ENCODE peak calls at places on chromosomes 11 and 22, in seven cellular contexts. K, C, X, W, O, R and N are unnamed samples.

GRCh38 chr11:118012083-118012669 is 26.0 kb downstream of the IL10RA start:
- DNase-seq in K (peak; percentile 63), C (no peak), X (peak; percentile 1), W (peak; percentile 87), O (no peak), R (no peak), N (no peak)

GRCh38 chr11:1083621-1084551 is 9.2 kb downstream of the MUC2 start:
- DNase-seq in K (no peak), C (no peak), X (no peak), W (no peak), O (peak; percentile 31), R (no peak), N (no peak)

GRCh38 chr22:36183446-36183845 is 18.2 kb downstream of the APOL4 start:
- DNase-seq in K (no peak), C (no peak), X (no peak), W (no peak), O (no peak), R (no peak), N (no peak)

GRCh38 chr22:32542332-32543019 is 67.9 kb downstream of the FBXO7 start:
- DNase-seq in K (no peak), C (no peak), X (no peak), W (no peak), O (peak; percentile 75), R (no peak), N (no peak)

GRCh38 chr11:44949160-44950035 is 1.3 kb downstream of the TP53I11 start:
- DNase-seq in K (no peak), C (peak; percentile 16), X (peak; percentile 42), W (peak; percentile 3), O (no peak), R (no peak), N (no peak)

GRCh38 chr11:79312591-79313267 is 128.1 kb downstream of the TENM4 start:
- DNase-seq in K (no peak), C (no peak), X (peak; percentile 38), W (peak; percentile 66), O (no peak), R (no peak), N (peak; percentile 3)

GRCh38 chr22:39543095-39543494 is 10.5 kb upstream of the RPS19BP1 start:
- DNase-seq in K (no peak), C (no peak), X (peak; percentile 32), W (no peak), O (no peak), R (no peak), N (no peak)

GRCh38 chr22:31082606-31083376 is 1.7 kb downstream of the SMTN start:
- DNase-seq in K (peak; percentile 65), C (peak; percentile 58), X (peak; percentile 64), W (peak; percentile 25), O (peak; percentile 75), R (no peak), N (no peak)

GRCh38 chr11:112993808-112994207 is 32.6 kb downstream of the NCAM1 start:
- DNase-seq in K (no peak), C (no peak), X (no peak), W (no peak), O (no peak), R (no peak), N (no peak)

GRCh38 chr11:112564228-112564955 is 303.7 kb upstream of the PLET1 start:
- DNase-seq in K (peak; percentile 34), C (no peak), X (peak; percentile 79), W (no peak), O (no peak), R (peak; percentile 53), N (no peak)

GRCh38 chr11:63911440-63911839 is 5.5 kb downstream of the RCOR2 start:
- DNase-seq in K (no peak), C (no peak), X (no peak), W (no peak), O (no peak), R (no peak), N (no peak)

GRCh38 chr22:38760477-38761201 is 4.8 kb upstream of the SUN2 start:
- DNase-seq in K (peak; percentile 38), C (no peak), X (peak; percentile 43), W (peak; percentile 35), O (no peak), R (no peak), N (no peak)

GRCh38 chr11:120575461-120575860 is 63.9 kb downstream of the GRIK4 start:
- DNase-seq in K (no peak), C (no peak), X (no peak), W (no peak), O (no peak), R (no peak), N (no peak)

GRCh38 chr11:78595431-78596130 is 20.9 kb upstream of the NARS2 start:
- DNase-seq in K (no peak), C (no peak), X (peak; percentile 34), W (no peak), O (no peak), R (peak; percentile 15), N (no peak)

GRCh38 chr11:100442017-100442416 is 245.1 kb upstream of the ARHGAP42 start:
- DNase-seq in K (no peak), C (no peak), X (no peak), W (no peak), O (no peak), R (no peak), N (no peak)

GRCh38 chr11:68812526-68812925 is 29.2 kb downstream of the CPT1A start:
- DNase-seq in K (no peak), C (no peak), X (no peak), W (no peak), O (no peak), R (no peak), N (no peak)

GRCh38 chr22:40276877-40277823 is 69.2 kb upstream of the ADSL start:
- DNase-seq in K (no peak), C (no peak), X (peak; percentile 51), W (peak; percentile 30), O (no peak), R (no peak), N (no peak)

GRCh38 chr22:28116261-28116673 is 197.2 kb upstream of the PITPNB start:
- DNase-seq in K (peak; percentile 95), C (no peak), X (peak; percentile 90), W (no peak), O (peak; percentile 62), R (peak; percentile 75), N (peak; percentile 67)

GRCh38 chr11:65300621-65301290 is 13.9 kb upstream of the CDC42EP2 start:
- DNase-seq in K (no peak), C (no peak), X (no peak), W (no peak), O (no peak), R (no peak), N (no peak)

GRCh38 chr11:116078101-116078561 is 573.9 kb upstream of the CADM1 start:
- DNase-seq in K (peak; percentile 9), C (no peak), X (peak; percentile 20), W (peak; percentile 38), O (no peak), R (no peak), N (no peak)

GRCh38 chr11:8228206-8228605 is 35.5 kb downstream of the LMO1 start:
- DNase-seq in K (no peak), C (no peak), X (no peak), W (no peak), O (no peak), R (no peak), N (no peak)

GRCh38 chr22:20299736-20300136 is 20.1 kb downstream of the DGCR6L start:
- DNase-seq in K (peak; percentile 25), C (no peak), X (peak; percentile 28), W (peak; percentile 28), O (peak; percentile 68), R (no peak), N (no peak)

GRCh38 chr22:27810566-27810965 is 9.0 kb upstream of the MN1 start:
- DNase-seq in K (peak; percentile 29), C (no peak), X (peak; percentile 68), W (no peak), O (peak; percentile 84), R (peak; percentile 36), N (peak; percentile 18)

GRCh38 chr11:86695391-86695790 is 23.0 kb upstream of the ME3 start:
- DNase-seq in K (no peak), C (no peak), X (peak; percentile 14), W (no peak), O (no peak), R (no peak), N (no peak)

GRCh38 chr11:65380460-65381126 is 1.9 kb downstream of the SLC25A45 start:
- DNase-seq in K (no peak), C (no peak), X (no peak), W (no peak), O (no peak), R (no peak), N (no peak)

GRCh38 chr11:117239295-117239694 is 6.8 kb downstream of the RNF214 start:
- DNase-seq in K (peak; percentile 65), C (no peak), X (peak; percentile 96), W (no peak), O (no peak), R (peak; percentile 76), N (peak; percentile 95)

GRCh38 chr11:64804346-64805210 is 1.6 kb upstream of the MAP4K2 start:
- DNase-seq in K (no peak), C (no peak), X (no peak), W (no peak), O (no peak), R (no peak), N (no peak)

GRCh38 chr11:121575250-121575962 is 122.6 kb upstream of the SORL1-AS1 start:
- DNase-seq in K (peak; percentile 79), C (no peak), X (peak; percentile 81), W (peak; percentile 99), O (peak; percentile 90), R (peak; percentile 29), N (peak; percentile 64)

GRCh38 chr22:48629631-48630443 is 1197.8 kb downstream of the BRD1 start:
- DNase-seq in K (no peak), C (no peak), X (no peak), W (no peak), O (no peak), R (no peak), N (no peak)

GRCh38 chr11:13336246-13336873 is 58.8 kb downstream of the BMAL1 start:
- DNase-seq in K (peak; percentile 29), C (no peak), X (peak; percentile 47), W (no peak), O (no peak), R (no peak), N (no peak)

GRCh38 chr11:128572965-128573364 is 14.4 kb downstream of the ETS1 start:
- DNase-seq in K (no peak), C (no peak), X (no peak), W (no peak), O (no peak), R (no peak), N (no peak)

GRCh38 chr22:45470871-45471270 is 31.8 kb upstream of the FBLN1 start:
- DNase-seq in K (no peak), C (no peak), X (no peak), W (no peak), O (peak; percentile 29), R (no peak), N (no peak)

GRCh38 chr11:23079382-23079813 is 219.1 kb upstream of the CCDC179 start:
- DNase-seq in K (peak; percentile 1), C (no peak), X (peak; percentile 82), W (no peak), O (no peak), R (peak; percentile 48), N (no peak)

GRCh38 chr11:30310623-30311022 is 12.3 kb upstream of the ARL14EP start:
- DNase-seq in K (no peak), C (no peak), X (no peak), W (no peak), O (no peak), R (no peak), N (no peak)

GRCh38 chr11:71370020-71370747 is 78.0 kb downstream of the DHCR7 start:
- DNase-seq in K (no peak), C (no peak), X (no peak), W (no peak), O (no peak), R (no peak), N (no peak)

GRCh38 chr11:14541180-14541579 is 21.0 kb upstream of the PSMA1 start:
- DNase-seq in K (no peak), C (no peak), X (no peak), W (peak; percentile 62), O (peak; percentile 54), R (no peak), N (no peak)

GRCh38 chr11:93622043-93622442 is 39.4 kb upstream of the CEP295 start:
- DNase-seq in K (no peak), C (no peak), X (no peak), W (peak; percentile 69), O (no peak), R (no peak), N (no peak)